ENCODE peak calls at places on chromosomes 2 and 18, in eight cellular contexts. A is fibroblast of mammary gland; L is GM10248; O is amniotic stem cell; T is hippocampal formation; X is choroid plexus epithelial cell; B is AG10803; F is stimulated activated CD4-positive, alpha-beta T cell treated with anti-CD3 and anti-CD28 coated beads, TNF-alpha, amount 100 ng/mL, for 48 hours. Z is an unnamed sample.

GRCh38 chr2:101253713-101254085 is 1.0 kb downstream of the CNOT11 start:
- DNase-seq in A (peak), L (no peak), O (no peak), T (no peak), X (peak), B (no peak), F (no peak), Z (no peak)

GRCh38 chr2:126494593-126494992 is 161.4 kb upstream of the GYPC start:
- DNase-seq in A (no peak), L (no peak), O (no peak), T (no peak), X (no peak), B (no peak), F (no peak), Z (no peak)

GRCh38 chr2:84991404-84992151 is 20.6 kb downstream of the KCMF1 start:
- DNase-seq in A (peak), L (no peak), O (peak), T (no peak), X (peak), B (peak), F (no peak), Z (peak)

GRCh38 chr2:174663572-174663971 is 66.0 kb upstream of the WIPF1 start:
- DNase-seq in A (peak), L (no peak), O (peak), T (no peak), X (no peak), B (peak), F (no peak), Z (peak)

GRCh38 chr2:161650116-161651015 is 26.1 kb downstream of the SLC4A10 start:
- DNase-seq in A (no peak), L (no peak), O (no peak), T (no peak), X (no peak), B (no peak), F (no peak), Z (no peak)

GRCh38 chr18:22637787-22638186 is 220.1 kb upstream of the CTAGE1 start:
- DNase-seq in A (peak), L (no peak), O (peak), T (no peak), X (peak), B (peak), F (no peak), Z (peak)

GRCh38 chr18:49537232-49537876 is 24.5 kb upstream of the LIPG start:
- DNase-seq in A (no peak), L (no peak), O (no peak), T (no peak), X (no peak), B (no peak), F (no peak), Z (no peak)

GRCh38 chr2:169511818-169512217 is 2.3 kb downstream of the KLHL41 start:
- DNase-seq in A (no peak), L (no peak), O (no peak), T (no peak), X (no peak), B (no peak), F (no peak), Z (no peak)

GRCh38 chr2:224369028-224369632 is 32.8 kb downstream of the FAM124B start:
- DNase-seq in A (peak), L (peak), O (peak), T (peak), X (peak), B (peak), F (peak), Z (peak)

GRCh38 chr2:46866770-46867246 is 48.8 kb downstream of the MCFD2 start:
- DNase-seq in A (peak), L (no peak), O (no peak), T (no peak), X (no peak), B (no peak), F (no peak), Z (no peak)

GRCh38 chr2:236776695-236777251 is 207.1 kb downstream of the ACKR3 start:
- DNase-seq in A (peak), L (no peak), O (no peak), T (no peak), X (peak), B (peak), F (no peak), Z (peak)

GRCh38 chr18:49884959-49885358 is 71.6 kb upstream of the ACAA2 start:
- DNase-seq in A (no peak), L (no peak), O (no peak), T (no peak), X (peak), B (no peak), F (no peak), Z (no peak)

Z was measured in foreskin fibroblast.